ENCODE peak calls at places on chromosomes 3 and 15, in four cellular contexts. T is HFFc6; F is NCI-H1105 treated with DMSO at 0.1 percent for 48 hours; Q is activated CD4-positive, alpha-beta T cell treated with anti-CD3 and anti-CD28 coated beads, Interleukin-2, amount 50 U/mL, for 1 hour. X is an unnamed sample.

GRCh38 chr3:164832216-164832615 is 246.1 kb downstream of the SI start:
- DNase-seq in T (no peak), F (no peak), Q (no peak), X (no peak)

GRCh38 chr3:42101481-42101880 is 10.3 kb downstream of the TRAK1 start:
- DNase-seq in T (no peak), F (no peak), Q (no peak), X (no peak)

GRCh38 chr15:95850837-95851236 is 479.7 kb upstream of the NR2F2 start:
- DNase-seq in T (no peak), F (no peak), Q (no peak), X (no peak)

GRCh38 chr3:178245385-178245778 is 290.9 kb upstream of the KCNMB2 start:
- DNase-seq in T (no peak), F (no peak), Q (no peak), X (no peak)

GRCh38 chr15:42736178-42736792 is 643 bp downstream of the CDAN1 start:
- DNase-seq in T (no peak), F (no peak), Q (no peak), X (no peak)

GRCh38 chr15:41934843-41935242 is 37.5 kb downstream of the EHD4 start:
- DNase-seq in T (no peak), F (no peak), Q (peak; percentile 74), X (peak; percentile 92)

GRCh38 chr3:58048301-58048700 is 40.1 kb downstream of the FLNB start:
- DNase-seq in T (no peak), F (no peak), Q (no peak), X (peak; percentile 61)

GRCh38 chr3:62318365-62318751 is 55.0 kb downstream of the FEZF2 start:
- DNase-seq in T (no peak), F (no peak), Q (no peak), X (no peak)

GRCh38 chr15:77012868-77013267 is 17.9 kb downstream of the PSTPIP1 start:
- DNase-seq in T (no peak), F (no peak), Q (peak; percentile 41), X (no peak)

GRCh38 chr15:66768984-66769383 is 66.9 kb downstream of the SMAD6 start:
- DNase-seq in T (no peak), F (no peak), Q (no peak), X (no peak)

GRCh38 chr3:131348911-131349310 is 32.7 kb upstream of the NUDT16 start:
- DNase-seq in T (no peak), F (no peak), Q (no peak), X (no peak)

GRCh38 chr3:132284756-132285619 is 32.2 kb upstream of the ACP3 start:
- DNase-seq in T (no peak), F (no peak), Q (no peak), X (no peak)

GRCh38 chr15:44137750-44138149 is 57.3 kb downstream of the FRMD5 start:
- DNase-seq in T (no peak), F (no peak), Q (no peak), X (peak; percentile 41)

GRCh38 chr15:70154440-70155347 is 57.0 kb upstream of the TLE3 start:
- DNase-seq in T (no peak), F (no peak), Q (no peak), X (peak; percentile 44)

GRCh38 chr15:44584162-44584749 is 47.3 kb downstream of the EIF3J start:
- DNase-seq in T (peak; percentile 10), F (no peak), Q (peak; percentile 54), X (peak; percentile 38)

GRCh38 chr15:48112242-48112641 is 8.5 kb upstream of the SLC24A5 start:
- DNase-seq in T (peak; percentile 21), F (peak; percentile 10), Q (no peak), X (peak; percentile 8)

GRCh38 chr15:40118473-40118872 is 9.8 kb upstream of the BMF start:
- DNase-seq in T (no peak), F (no peak), Q (no peak), X (peak; percentile 66)

GRCh38 chr3:137217733-137218132 is 259.9 kb downstream of the IL20RB start:
- DNase-seq in T (no peak), F (no peak), Q (no peak), X (no peak)

GRCh38 chr3:52122491-52122890 is 31.7 kb downstream of the POC1A start:
- DNase-seq in T (no peak), F (no peak), Q (no peak), X (no peak)

GRCh38 chr3:181176610-181177009 is 187.1 kb upstream of the DNAJC19 start:
- DNase-seq in T (peak; percentile 22), F (peak; percentile 88), Q (peak; percentile 24), X (peak; percentile 67)

GRCh38 chr15:28265334-28266019 is 56.5 kb downstream of the HERC2 start:
- DNase-seq in T (no peak), F (no peak), Q (no peak), X (no peak)

GRCh38 chr15:37099321-37100108 is 834 bp downstream of the MEIS2 start:
- DNase-seq in T (no peak), F (peak; percentile 53), Q (no peak), X (peak; percentile 82)

GRCh38 chr15:82312611-82313349 is 36.5 kb downstream of the GOLGA6L10 start:
- DNase-seq in T (no peak), F (no peak), Q (no peak), X (peak; percentile 21)